ENCODE peak calls at places on chromosomes 1 and 21, in seven cellular contexts. One of them, this sample, is unnamed.

GRCh38 chr21:38955495-38955894 is 149.8 kb downstream of the ETS2 start:
- DNase-seq in H1: no peak
- DNase-seq in CD4-positive, CD25-positive, alpha-beta regulatory T cell: no peak
- DNase-seq in psoas muscle: no peak
- DNase-seq in CD8-positive, alpha-beta T cell: no peak
- DNase-seq in CD8-positive, alpha-beta memory T cell: no peak
- DNase-seq in tibial artery: no peak
- DNase-seq in this sample: no peak

GRCh38 chr1:99818063-99818699 is 32.0 kb upstream of the AGL start:
- DNase-seq in CD8-positive, alpha-beta T cell: no peak
- DNase-seq in CD4-positive, CD25-positive, alpha-beta regulatory T cell: no peak
- DNase-seq in psoas muscle: no peak
- DNase-seq in H1: no peak
- DNase-seq in tibial artery: no peak
- DNase-seq in CD8-positive, alpha-beta memory T cell: no peak
- DNase-seq in this sample: no peak

GRCh38 chr1:46133181-46133658 is 791 bp upstream of the PIK3R3 start:
- DNase-seq in CD8-positive, alpha-beta T cell: no peak
- DNase-seq in psoas muscle: peak; percentile 71
- DNase-seq in CD8-positive, alpha-beta memory T cell: no peak
- DNase-seq in CD4-positive, CD25-positive, alpha-beta regulatory T cell: no peak
- DNase-seq in H1: no peak
- DNase-seq in tibial artery: no peak
- DNase-seq in this sample: no peak

GRCh38 chr21:31232344-31232743 is 111.7 kb downstream of the TIAM1 start:
- DNase-seq in CD4-positive, CD25-positive, alpha-beta regulatory T cell: no peak
- DNase-seq in H1: no peak
- DNase-seq in psoas muscle: no peak
- DNase-seq in CD8-positive, alpha-beta T cell: no peak
- DNase-seq in CD8-positive, alpha-beta memory T cell: no peak
- DNase-seq in tibial artery: no peak
- DNase-seq in this sample: no peak

GRCh38 chr1:220281159-220281574 is 8.9 kb upstream of the RAB3GAP2 start:
- DNase-seq in CD8-positive, alpha-beta memory T cell: no peak
- DNase-seq in tibial artery: no peak
- DNase-seq in H1: no peak
- DNase-seq in CD4-positive, CD25-positive, alpha-beta regulatory T cell: no peak
- DNase-seq in psoas muscle: no peak
- DNase-seq in CD8-positive, alpha-beta T cell: no peak
- DNase-seq in this sample: no peak

GRCh38 chr1:56225964-56226594 is 353.3 kb downstream of the PLPP3 start:
- DNase-seq in psoas muscle: no peak
- DNase-seq in CD4-positive, CD25-positive, alpha-beta regulatory T cell: no peak
- DNase-seq in CD8-positive, alpha-beta T cell: no peak
- DNase-seq in CD8-positive, alpha-beta memory T cell: no peak
- DNase-seq in tibial artery: no peak
- DNase-seq in H1: no peak
- DNase-seq in this sample: no peak

GRCh38 chr1:108704501-108704900 is 8.2 kb upstream of the FNDC7 start:
- DNase-seq in H1: no peak
- DNase-seq in CD8-positive, alpha-beta memory T cell: no peak
- DNase-seq in CD8-positive, alpha-beta T cell: no peak
- DNase-seq in psoas muscle: no peak
- DNase-seq in tibial artery: peak; percentile 32
- DNase-seq in CD4-positive, CD25-positive, alpha-beta regulatory T cell: no peak
- DNase-seq in this sample: peak; percentile 60

GRCh38 chr21:28253378-28253777 is 739.3 kb downstream of the LTN1 start:
- DNase-seq in CD4-positive, CD25-positive, alpha-beta regulatory T cell: no peak
- DNase-seq in CD8-positive, alpha-beta memory T cell: no peak
- DNase-seq in psoas muscle: no peak
- DNase-seq in tibial artery: no peak
- DNase-seq in H1: no peak
- DNase-seq in CD8-positive, alpha-beta T cell: no peak
- DNase-seq in this sample: no peak

GRCh38 chr21:15007716-15008296 is 57.0 kb downstream of the NRIP1 start:
- DNase-seq in H1: no peak
- DNase-seq in psoas muscle: no peak
- DNase-seq in tibial artery: no peak
- DNase-seq in CD8-positive, alpha-beta memory T cell: no peak
- DNase-seq in CD8-positive, alpha-beta T cell: no peak
- DNase-seq in CD4-positive, CD25-positive, alpha-beta regulatory T cell: no peak
- DNase-seq in this sample: no peak

GRCh38 chr1:205285391-205286101 is 36.0 kb downstream of the NUAK2 start:
- DNase-seq in H1: no peak
- DNase-seq in tibial artery: no peak
- DNase-seq in CD8-positive, alpha-beta memory T cell: peak; percentile 75
- DNase-seq in CD4-positive, CD25-positive, alpha-beta regulatory T cell: peak; percentile 88
- DNase-seq in psoas muscle: no peak
- DNase-seq in CD8-positive, alpha-beta T cell: peak; percentile 63
- DNase-seq in this sample: peak; percentile 53

GRCh38 chr1:234458352-234459027 is 20.5 kb downstream of the TARBP1 start:
- DNase-seq in CD8-positive, alpha-beta T cell: no peak
- DNase-seq in CD4-positive, CD25-positive, alpha-beta regulatory T cell: no peak
- DNase-seq in H1: no peak
- DNase-seq in CD8-positive, alpha-beta memory T cell: no peak
- DNase-seq in psoas muscle: no peak
- DNase-seq in tibial artery: no peak
- DNase-seq in this sample: no peak

GRCh38 chr1:55559802-55560201 is 344.6 kb upstream of the USP24 start:
- DNase-seq in tibial artery: no peak
- DNase-seq in CD4-positive, CD25-positive, alpha-beta regulatory T cell: no peak
- DNase-seq in psoas muscle: no peak
- DNase-seq in H1: no peak
- DNase-seq in CD8-positive, alpha-beta memory T cell: no peak
- DNase-seq in CD8-positive, alpha-beta T cell: no peak
- DNase-seq in this sample: no peak

GRCh38 chr1:29426701-29427279 is 190.5 kb downstream of the PTPRU start:
- DNase-seq in CD8-positive, alpha-beta memory T cell: no peak
- DNase-seq in psoas muscle: no peak
- DNase-seq in CD8-positive, alpha-beta T cell: no peak
- DNase-seq in H1: no peak
- DNase-seq in CD4-positive, CD25-positive, alpha-beta regulatory T cell: no peak
- DNase-seq in tibial artery: no peak
- DNase-seq in this sample: peak; percentile 23

GRCh38 chr1:38586993-38587646 is 272.5 kb downstream of the RRAGC start:
- DNase-seq in psoas muscle: peak; percentile 34
- DNase-seq in CD8-positive, alpha-beta T cell: peak; percentile 57
- DNase-seq in H1: peak; percentile 46
- DNase-seq in CD4-positive, CD25-positive, alpha-beta regulatory T cell: peak; percentile 35
- DNase-seq in tibial artery: no peak
- DNase-seq in CD8-positive, alpha-beta memory T cell: peak; percentile 37
- DNase-seq in this sample: peak; percentile 54

GRCh38 chr21:17466166-17466565 is 46.7 kb upstream of the CXADR start:
- DNase-seq in CD8-positive, alpha-beta memory T cell: no peak
- DNase-seq in psoas muscle: no peak
- DNase-seq in H1: no peak
- DNase-seq in CD8-positive, alpha-beta T cell: no peak
- DNase-seq in tibial artery: no peak
- DNase-seq in CD4-positive, CD25-positive, alpha-beta regulatory T cell: no peak
- DNase-seq in this sample: no peak

GRCh38 chr1:10880063-10880462 is 83.6 kb upstream of the CASZ1 start:
- DNase-seq in CD4-positive, CD25-positive, alpha-beta regulatory T cell: no peak
- DNase-seq in psoas muscle: no peak
- DNase-seq in tibial artery: no peak
- DNase-seq in CD8-positive, alpha-beta memory T cell: no peak
- DNase-seq in CD8-positive, alpha-beta T cell: no peak
- DNase-seq in H1: no peak
- DNase-seq in this sample: no peak

GRCh38 chr1:228353601-228354371 is 52.8 kb downstream of the TRIM11 start:
- DNase-seq in H1: no peak
- DNase-seq in CD8-positive, alpha-beta memory T cell: no peak
- DNase-seq in CD4-positive, CD25-positive, alpha-beta regulatory T cell: no peak
- DNase-seq in tibial artery: no peak
- DNase-seq in CD8-positive, alpha-beta T cell: no peak
- DNase-seq in psoas muscle: peak; percentile 9
- DNase-seq in this sample: no peak

GRCh38 chr1:32774950-32775634 is 42.1 kb downstream of the YARS1 start:
- DNase-seq in H1: no peak
- DNase-seq in CD8-positive, alpha-beta T cell: no peak
- DNase-seq in CD4-positive, CD25-positive, alpha-beta regulatory T cell: no peak
- DNase-seq in tibial artery: no peak
- DNase-seq in CD8-positive, alpha-beta memory T cell: no peak
- DNase-seq in psoas muscle: no peak
- DNase-seq in this sample: peak; percentile 84

GRCh38 chr1:213997031-213997771 is 9.4 kb downstream of the PROX1 start:
- DNase-seq in tibial artery: no peak
- DNase-seq in H1: no peak
- DNase-seq in psoas muscle: no peak
- DNase-seq in CD8-positive, alpha-beta T cell: no peak
- DNase-seq in CD4-positive, CD25-positive, alpha-beta regulatory T cell: no peak
- DNase-seq in CD8-positive, alpha-beta memory T cell: no peak
- DNase-seq in this sample: no peak

GRCh38 chr1:207919523-207920210 is 8.7 kb upstream of the CD34 start:
- DNase-seq in CD8-positive, alpha-beta T cell: no peak
- DNase-seq in CD4-positive, CD25-positive, alpha-beta regulatory T cell: no peak
- DNase-seq in H1: no peak
- DNase-seq in tibial artery: no peak
- DNase-seq in CD8-positive, alpha-beta memory T cell: no peak
- DNase-seq in psoas muscle: no peak
- DNase-seq in this sample: no peak

DNA sequence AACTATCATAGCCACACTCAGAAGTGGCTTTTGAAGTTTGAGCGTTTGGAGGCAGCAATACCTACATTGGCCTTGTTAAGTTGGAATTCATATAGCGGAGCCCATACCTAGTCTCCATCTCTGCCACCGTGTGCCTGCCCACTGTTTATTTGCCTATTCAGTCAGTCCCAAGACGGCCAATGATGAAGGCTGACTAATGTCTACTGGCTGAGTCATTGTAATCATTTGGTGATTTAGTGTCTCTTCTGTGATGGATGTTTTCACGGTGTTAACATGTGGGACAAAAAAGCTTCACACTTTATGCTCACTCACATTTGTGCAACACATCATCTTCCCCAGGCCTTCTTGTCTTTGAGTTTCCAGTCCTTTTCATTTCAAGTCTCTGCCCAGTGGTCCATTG is 92.6 kb upstream of the PBX1 start:
- DNase-seq in CD4-positive, CD25-positive, alpha-beta regulatory T cell: no peak
- DNase-seq in psoas muscle: no peak
- DNase-seq in tibial artery: no peak
- DNase-seq in H1: no peak
- DNase-seq in CD8-positive, alpha-beta T cell: no peak
- DNase-seq in CD8-positive, alpha-beta memory T cell: no peak
- DNase-seq in this sample: no peak
- H3K27ac ChIP-seq in CD4-positive, CD25-positive, alpha-beta regulatory T cell: no peak overlapping the region
- H3K27ac ChIP-seq in psoas muscle: no peak overlapping the region
- H3K27ac ChIP-seq in tibial artery: no peak overlapping the region
- H3K27ac ChIP-seq in H1: no peak overlapping the region
- H3K27ac ChIP-seq in CD8-positive, alpha-beta T cell: no peak overlapping the region
- H3K27ac ChIP-seq in CD8-positive, alpha-beta memory T cell: no peak overlapping the region
- H3K27ac ChIP-seq in this sample: no peak overlapping the region

DNA sequence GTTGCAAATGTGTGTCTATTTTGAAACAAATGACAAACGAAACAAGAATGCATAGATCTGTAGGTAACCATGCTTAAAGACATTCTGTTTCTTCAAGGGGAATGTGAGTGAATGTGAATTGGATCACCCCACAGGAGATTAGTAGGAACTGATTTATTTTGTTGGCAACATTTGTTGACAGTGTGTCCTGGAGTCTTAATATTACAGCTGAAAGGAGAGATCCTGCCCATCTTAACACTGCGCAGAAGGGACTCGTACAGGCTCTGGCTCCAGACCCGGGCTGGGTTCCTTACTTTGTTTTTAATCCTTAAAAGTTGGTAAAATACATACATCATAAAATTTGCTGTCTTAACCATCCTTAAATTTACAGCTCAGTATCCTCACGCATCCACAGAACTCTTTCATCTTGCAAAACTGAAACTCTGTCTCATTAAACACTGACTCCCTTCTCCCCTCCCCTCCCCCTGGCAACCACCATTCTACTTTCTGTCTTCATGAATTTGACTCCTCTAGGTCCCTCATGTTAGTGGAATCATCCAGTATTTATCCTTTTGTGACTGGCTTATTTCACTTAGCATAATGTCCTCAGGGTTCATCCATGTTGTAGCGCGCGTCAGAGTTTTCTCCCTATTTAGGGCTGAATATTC is 74.1 kb downstream of the GALNT2 start:
- DNase-seq in psoas muscle: no peak
- DNase-seq in CD8-positive, alpha-beta memory T cell: no peak
- DNase-seq in H1: no peak
- DNase-seq in CD8-positive, alpha-beta T cell: no peak
- DNase-seq in CD4-positive, CD25-positive, alpha-beta regulatory T cell: no peak
- DNase-seq in tibial artery: no peak
- DNase-seq in this sample: no peak
- H3K4me1 ChIP-seq in psoas muscle: peaks cover 80% of the 10 kb centered on the region
- H3K4me1 ChIP-seq in CD8-positive, alpha-beta memory T cell: peaks cover 5% of the 10 kb centered on the region
- H3K4me1 ChIP-seq in H1: peaks cover 6% of the 10 kb centered on the region
- H3K4me1 ChIP-seq in CD8-positive, alpha-beta T cell: peaks cover 7% of the 10 kb centered on the region
- H3K4me1 ChIP-seq in CD4-positive, CD25-positive, alpha-beta regulatory T cell: no peaks in the 10 kb centered on the region
- H3K4me1 ChIP-seq in tibial artery: peaks cover 30% of the 10 kb centered on the region
- H3K4me1 ChIP-seq in this sample: peaks cover 36% of the 10 kb centered on the region

DNA sequence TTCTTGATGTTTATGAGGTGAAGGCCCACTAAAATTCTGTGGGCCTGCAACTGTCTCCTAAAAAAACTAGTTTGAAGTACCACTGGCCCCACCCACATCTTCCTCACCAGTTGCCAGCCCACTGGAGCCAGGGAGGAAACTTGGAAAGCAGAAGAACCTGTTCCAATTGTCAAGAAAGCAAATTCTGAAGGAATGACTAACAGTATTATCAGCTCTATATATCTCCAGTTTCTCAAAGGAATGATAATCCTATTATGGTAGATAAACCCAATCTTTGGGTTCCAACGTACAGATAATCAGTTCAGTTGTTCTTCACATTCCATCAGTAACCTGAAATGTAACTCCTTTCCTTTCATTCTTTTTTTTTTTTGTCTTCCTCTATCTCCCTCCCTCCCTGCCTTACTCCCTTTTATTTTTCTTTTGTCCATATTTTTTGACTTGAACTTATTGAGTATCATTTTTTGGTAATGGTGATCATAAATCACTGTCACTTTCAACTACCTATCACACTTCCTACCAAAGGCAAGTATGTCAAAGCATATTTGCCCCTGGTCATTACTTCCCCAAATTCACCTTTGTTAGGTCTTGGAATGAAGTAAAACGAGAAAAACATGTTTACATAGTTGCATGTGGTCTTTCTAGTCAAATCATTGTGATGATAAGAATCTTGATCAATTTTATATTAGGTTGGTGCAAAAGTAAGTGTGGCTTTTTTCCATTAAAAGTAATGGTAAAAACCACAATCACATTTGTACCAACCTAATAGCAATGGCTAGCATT is 943.4 kb downstream of the TTLL7 start:
- DNase-seq in CD4-positive, CD25-positive, alpha-beta regulatory T cell: no peak
- DNase-seq in CD8-positive, alpha-beta memory T cell: no peak
- DNase-seq in CD8-positive, alpha-beta T cell: no peak
- DNase-seq in H1: no peak
- DNase-seq in tibial artery: no peak
- DNase-seq in psoas muscle: no peak
- DNase-seq in this sample: no peak
- H3K9me3 ChIP-seq in CD4-positive, CD25-positive, alpha-beta regulatory T cell: no peaks in the 10 kb centered on the region
- H3K9me3 ChIP-seq in CD8-positive, alpha-beta memory T cell: no peaks in the 10 kb centered on the region
- H3K9me3 ChIP-seq in CD8-positive, alpha-beta T cell: no peaks in the 10 kb centered on the region
- H3K9me3 ChIP-seq in H1: peaks cover 13% of the 10 kb centered on the region
- H3K9me3 ChIP-seq in tibial artery: no peaks in the 10 kb centered on the region
- H3K9me3 ChIP-seq in psoas muscle: no peaks in the 10 kb centered on the region
- H3K9me3 ChIP-seq in this sample: no peaks in the 10 kb centered on the region

DNA sequence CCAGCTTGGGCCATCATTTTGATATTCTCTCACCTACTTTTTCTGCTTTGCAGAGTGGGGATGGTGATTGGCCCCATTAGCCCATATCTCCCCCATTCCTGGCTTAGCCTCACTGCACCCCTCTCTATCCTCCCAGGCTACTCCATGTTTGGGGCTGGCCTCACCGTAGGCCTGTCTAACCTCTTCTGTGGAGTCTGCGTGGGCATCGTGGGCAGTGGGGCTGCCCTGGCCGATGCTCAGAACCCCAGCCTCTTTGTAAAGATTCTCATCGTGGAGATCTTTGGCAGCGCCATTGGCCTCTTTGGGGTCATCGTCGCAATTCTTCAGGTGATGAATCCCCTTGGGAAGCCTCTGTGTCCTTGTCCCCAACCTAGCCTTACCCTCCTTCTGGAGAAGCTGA is 2.1 kb upstream of the B4GALT2 start:
- DNase-seq in tibial artery: no peak
- DNase-seq in CD4-positive, CD25-positive, alpha-beta regulatory T cell: no peak
- DNase-seq in psoas muscle: no peak
- DNase-seq in CD8-positive, alpha-beta T cell: no peak
- DNase-seq in CD8-positive, alpha-beta memory T cell: no peak
- DNase-seq in H1: no peak
- DNase-seq in this sample: no peak
- H3K27ac ChIP-seq in tibial artery: no peak overlapping the region
- H3K27ac ChIP-seq in CD4-positive, CD25-positive, alpha-beta regulatory T cell: peak overlapping the region; percentile 2
- H3K27ac ChIP-seq in psoas muscle: no peak overlapping the region
- H3K27ac ChIP-seq in CD8-positive, alpha-beta T cell: no peak overlapping the region
- H3K27ac ChIP-seq in CD8-positive, alpha-beta memory T cell: no peak overlapping the region
- H3K27ac ChIP-seq in H1: no peak overlapping the region
- H3K27ac ChIP-seq in this sample: no peak overlapping the region